ENCODE peak calls at places on chromosomes 2 and 18, in seven cellular contexts. V is uterus, Q is heart left ventricle, N is PC-3, I is heart right ventricle, J is A549, M is stomach. P is an unnamed sample. For H3K4me1, the result is how much of the 10 kb centered on the place peaks cover.

GRCh38 chr2:162085090-162085891 is 11.3 kb upstream of the DPP4 start:
- DNase-seq in V (no peak), Q (no peak), N (peak), I (no peak), J (no peak), M (no peak), P (no peak)

GRCh38 chr2:213995400-213996105 is 415.3 kb upstream of the VWC2L start:
- DNase-seq in V (no peak), Q (no peak), N (peak), I (no peak), J (peak), M (no peak), P (no peak)

GRCh38 chr2:44342854-44343253 is 18.4 kb downstream of the PREPL start:
- DNase-seq in V (no peak), Q (no peak), N (peak), I (no peak), J (peak), M (no peak), P (no peak)

GRCh38 chr2:134173338-134174016 is 80.4 kb upstream of the MGAT5 start:
- DNase-seq in V (no peak), Q (peak), N (no peak), I (peak), J (no peak), M (peak), P (no peak)

GRCh38 chr2:38534746-38535403 is 67.9 kb downstream of the HNRNPLL start:
- DNase-seq in V (peak), Q (no peak), N (no peak), I (no peak), J (no peak), M (no peak), P (no peak)

GRCh38 chr2:43005211-43005974 is 213.0 kb upstream of the HAAO start:
- DNase-seq in V (no peak), Q (no peak), N (no peak), I (no peak), J (no peak), M (peak), P (no peak)

GRCh38 chr2:67516899-67517530 is 119.9 kb downstream of the ETAA1 start:
- DNase-seq in V (peak), Q (no peak), N (no peak), I (no peak), J (peak), M (no peak), P (peak)

GRCh38 chr2:6653281-6653750 is 212.4 kb downstream of the CMPK2 start:
- DNase-seq in V (no peak), Q (no peak), N (no peak), I (no peak), J (no peak), M (no peak), P (no peak)

GRCh38 chr2:14530506-14530905 is 102.0 kb upstream of the LRATD1 start:
- DNase-seq in V (no peak), Q (no peak), N (no peak), I (no peak), J (no peak), M (no peak), P (no peak)

GRCh38 chr2:237190958-237191692 is 105.4 kb downstream of the COPS8 start:
- DNase-seq in V (peak), Q (no peak), N (no peak), I (no peak), J (no peak), M (no peak), P (peak)

GRCh38 chr2:197229509-197230458 is 80.8 kb downstream of the ANKRD44 start:
- DNase-seq in V (no peak), Q (no peak), N (peak), I (no peak), J (no peak), M (no peak), P (no peak)

GRCh38 chr2:43220229-43220981 is 6.0 kb downstream of the ZFP36L2 start:
- DNase-seq in V (no peak), Q (no peak), N (peak), I (peak), J (no peak), M (no peak), P (no peak)

GRCh38 chr2:46257476-46257875 is 39.7 kb upstream of the EPAS1 start:
- DNase-seq in V (no peak), Q (no peak), N (no peak), I (no peak), J (no peak), M (no peak), P (no peak)

GRCh38 chr18:79955302-79956075 is 4.0 kb upstream of the SLC66A2 start:
- DNase-seq in V (no peak), Q (no peak), N (no peak), I (no peak), J (no peak), M (no peak), P (no peak)

GRCh38 chr2:179936654-179937053 is 70.4 kb downstream of the CWC22 start:
- DNase-seq in V (no peak), Q (no peak), N (peak), I (no peak), J (peak), M (no peak), P (no peak)

GRCh38 chr2:64359892-64360657 is 93.9 kb upstream of the LGALSL start:
- DNase-seq in V (peak), Q (peak), N (peak), I (peak), J (peak), M (peak), P (peak)

GRCh38 chr18:32911660-32912284 is 138.9 kb upstream of the KLHL14 start:
- DNase-seq in V (no peak), Q (no peak), N (peak), I (no peak), J (no peak), M (no peak), P (no peak)

GRCh38 chr2:8679827-8680731 is 1.8 kb upstream of the ID2 start:
- DNase-seq in V (peak), Q (peak), N (peak), I (peak), J (peak), M (peak), P (peak)

GRCh38 chr2:70828914-70829824 is 6.4 kb downstream of the CD207 start:
- DNase-seq in V (no peak), Q (no peak), N (no peak), I (no peak), J (no peak), M (no peak), P (no peak)

GRCh38 chr2:14978836-14979235 is 346.3 kb downstream of the LRATD1 start:
- DNase-seq in V (no peak), Q (no peak), N (peak), I (no peak), J (no peak), M (no peak), P (no peak)

GRCh38 chr2:41896186-41896846 is 151.5 kb upstream of the PKDCC start:
- DNase-seq in V (no peak), Q (no peak), N (no peak), I (no peak), J (no peak), M (no peak), P (no peak)

GRCh38 chr2:240999001-240999791 is 778 bp downstream of the SNED1 start:
- DNase-seq in V (peak), Q (peak), N (no peak), I (no peak), J (no peak), M (peak), P (peak)

GRCh38 chr18:1526996-1527395 is 622.3 kb downstream of the ADCYAP1 start:
- DNase-seq in V (no peak), Q (no peak), N (no peak), I (no peak), J (no peak), M (no peak), P (no peak)

GRCh38 chr18:48979944-48980890 is 29.5 kb upstream of the SMAD7 start:
- DNase-seq in V (no peak), Q (no peak), N (no peak), I (no peak), J (no peak), M (no peak), P (no peak)

GRCh38 chr2:215970425-215970824 is 42.9 kb downstream of the MREG start:
- DNase-seq in V (no peak), Q (no peak), N (peak), I (no peak), J (no peak), M (no peak), P (no peak)

GRCh38 chr2:239058746-239059145 is 210.9 kb downstream of the TWIST2 start:
- DNase-seq in V (no peak), Q (no peak), N (no peak), I (no peak), J (no peak), M (no peak), P (no peak)

GRCh38 chr2:207311316-207312005 is 145.7 kb upstream of the KLF7 start:
- DNase-seq in V (no peak), Q (peak), N (peak), I (no peak), J (peak), M (peak), P (peak)

GRCh38 chr2:150732064-150732463 is 244.6 kb upstream of the RND3 start:
- DNase-seq in V (no peak), Q (no peak), N (peak), I (no peak), J (peak), M (no peak), P (no peak)

GRCh38 chr2:120712180-120712678 is 23.4 kb upstream of the GLI2 start:
- DNase-seq in V (no peak), Q (no peak), N (no peak), I (no peak), J (no peak), M (no peak), P (no peak)

GRCh38 chr2:111201214-111201613 is 80.5 kb downstream of the BCL2L11 start:
- DNase-seq in V (no peak), Q (no peak), N (no peak), I (no peak), J (no peak), M (no peak), P (peak)

GRCh38 chr2:71849603-71850305 is 297.9 kb downstream of the CYP26B1 start:
- DNase-seq in V (no peak), Q (no peak), N (no peak), I (no peak), J (no peak), M (no peak), P (no peak)

GRCh38 chr2:154466226-154466625 is 232.3 kb upstream of the KCNJ3 start:
- DNase-seq in V (no peak), Q (no peak), N (no peak), I (no peak), J (no peak), M (no peak), P (no peak)

GRCh38 chr18:61606759-61607158 is 273.5 kb downstream of the CDH20 start:
- DNase-seq in V (peak), Q (peak), N (peak), I (peak), J (peak), M (peak), P (peak)

GRCh38 chr18:50986360-50987087 is 18.7 kb downstream of the ELAC1 start:
- DNase-seq in V (no peak), Q (no peak), N (peak), I (no peak), J (no peak), M (no peak), P (no peak)

GRCh38 chr2:205070889-205071288 is 525.6 kb downstream of the PARD3B start:
- DNase-seq in V (no peak), Q (no peak), N (no peak), I (no peak), J (no peak), M (no peak), P (no peak)

GRCh38 chr18:7447629-7448028 is 119.5 kb upstream of the PTPRM start:
- DNase-seq in V (no peak), Q (no peak), N (peak), I (no peak), J (no peak), M (no peak), P (no peak)

GRCh38 chr2:200471324-200471848 is 38.5 kb downstream of the KCTD18 start:
- DNase-seq in V (no peak), Q (no peak), N (peak), I (no peak), J (peak), M (no peak), P (no peak)

GRCh38 chr2:79393806-79394484 is 118.9 kb upstream of the CTNNA2 start:
- DNase-seq in V (no peak), Q (no peak), N (no peak), I (peak), J (no peak), M (no peak), P (no peak)

GRCh38 chr18:73597832-73598615 is 549.6 kb downstream of the FBXO15 start:
- DNase-seq in V (no peak), Q (no peak), N (peak), I (no peak), J (no peak), M (no peak), P (no peak)

GRCh38 chr2:84805250-84805917 is 75.5 kb downstream of the TRABD2A start:
- DNase-seq in V (no peak), Q (no peak), N (no peak), I (no peak), J (no peak), M (no peak), P (no peak)

GRCh38 chr2:98702896-98703620 is 27.9 kb downstream of the MGAT4A start:
- DNase-seq in V (no peak), Q (no peak), N (no peak), I (no peak), J (no peak), M (no peak), P (no peak)

GRCh38 chr2:98704499-98705332 is 26.2 kb downstream of the MGAT4A start:
- DNase-seq in V (no peak), Q (no peak), N (no peak), I (no peak), J (no peak), M (peak), P (no peak)

GRCh38 chr2:98702127-98702802 is 28.7 kb downstream of the MGAT4A start:
- DNase-seq in V (no peak), Q (peak), N (no peak), I (peak), J (no peak), M (peak), P (no peak)

GRCh38 chr2:98703738-98704137 is 27.2 kb downstream of the MGAT4A start:
- DNase-seq in V (no peak), Q (peak), N (no peak), I (no peak), J (no peak), M (no peak), P (no peak)

DNA sequence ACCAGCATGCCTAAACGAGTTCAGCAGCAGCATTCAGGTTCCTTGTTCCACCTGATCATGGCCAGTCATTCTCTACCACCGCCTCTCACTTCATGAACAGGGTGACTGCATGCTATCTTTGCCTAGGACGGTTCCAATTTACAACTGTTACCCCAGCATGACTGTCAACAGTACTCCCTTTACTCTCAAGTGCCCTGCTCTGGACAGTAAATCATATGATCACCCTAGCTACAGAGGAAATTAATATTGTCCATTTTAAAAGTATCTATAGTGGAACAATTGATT is 25.7 kb downstream of the MGAT4A start:
- DNase-seq in V (no peak), Q (no peak), N (no peak), I (no peak), J (no peak), M (no peak), P (no peak)
- H3K4me1 ChIP-seq in V (under half), Q (under half), N (under half), I (under half), J (under half), M (half or more), P (under half)

GRCh38 chr2:24237313-24237712 is 62.5 kb downstream of the FAM228A start:
- DNase-seq in V (no peak), Q (no peak), N (no peak), I (no peak), J (peak), M (no peak), P (no peak)
- TF ChIP-seq CTCF in V (no peak), Q (no peak), N (no peak), I (no peak), J (no peak), M (no peak), P (no peak)

GRCh38 chr2:96530474-96531357 is 5.8 kb upstream of the ARID5A start:
- DNase-seq in V (no peak), Q (no peak), N (no peak), I (no peak), J (no peak), M (no peak), P (no peak)
- H3K4me1 ChIP-seq in V (under half), Q (under half), N (under half), I (under half), J (under half), M (half or more), P (under half)

GRCh38 chr2:212532585-212532984 is 6.0 kb downstream of the ERBB4 start:
- DNase-seq in V (no peak), Q (no peak), N (no peak), I (no peak), J (no peak), M (no peak), P (no peak)
- TF ChIP-seq CTCF in V (no peak), Q (no peak), N (no peak), I (no peak), J (no peak), M (no peak), P (no peak)

GRCh38 chr18:6341303-6341702 is 73.4 kb downstream of the L3MBTL4 start:
- DNase-seq in V (no peak), Q (no peak), N (no peak), I (no peak), J (no peak), M (no peak), P (no peak)
- H3K4me1 ChIP-seq in V (under half), Q (under half), N (under half), I (under half), J (under half), M (under half), P (under half)

DNA sequence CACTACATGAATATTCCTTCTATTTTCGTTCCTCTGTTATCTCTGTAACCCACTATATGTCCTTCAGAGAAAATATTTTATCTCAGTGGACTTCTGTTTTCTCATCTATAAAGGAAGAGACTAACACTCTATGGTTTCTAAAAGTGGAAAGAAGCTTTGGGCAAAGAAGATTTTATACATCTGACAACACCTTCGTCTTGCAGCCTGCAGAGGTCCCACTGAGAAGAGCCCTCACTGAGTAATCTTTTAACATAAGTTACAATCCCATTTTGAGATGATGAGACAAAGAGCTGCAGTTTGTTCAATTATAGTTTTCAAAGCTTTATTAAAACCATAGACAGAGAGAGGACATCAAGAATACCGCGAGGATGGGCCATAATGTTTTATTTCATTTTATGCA is 28.7 kb downstream of the XIRP2 start:
- DNase-seq in V (no peak), Q (no peak), N (no peak), I (no peak), J (no peak), M (no peak), P (no peak)
- TF ChIP-seq CTCF in V (no peak), Q (no peak), N (peak), I (no peak), J (no peak), M (no peak), P (no peak)

DNA sequence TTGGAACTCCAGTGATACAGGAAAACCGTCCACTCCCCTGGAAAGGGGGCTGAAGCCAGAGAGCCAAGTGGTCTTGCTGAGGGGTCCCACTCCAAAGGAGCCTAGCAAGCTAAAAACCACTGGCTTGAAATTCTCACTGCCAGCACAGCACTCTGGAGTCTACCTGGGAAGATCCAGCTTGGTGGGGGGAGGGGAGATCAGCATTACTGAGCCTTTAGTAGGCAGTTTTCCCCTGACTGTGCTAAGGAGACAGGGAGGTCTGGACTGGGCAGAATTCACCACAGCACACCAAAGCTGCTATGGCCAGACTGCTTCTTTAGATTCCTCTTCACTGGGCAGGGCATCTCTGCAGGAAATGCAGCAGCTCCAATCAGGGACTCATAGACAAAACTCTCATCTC is 510.7 kb upstream of the LRRTM1 start:
- DNase-seq in V (no peak), Q (no peak), N (no peak), I (no peak), J (no peak), M (no peak), P (no peak)
- H3K4me1 ChIP-seq in V (under half), Q (under half), N (under half), I (under half), J (under half), M (under half), P (under half)

GRCh38 chr2:128270306-128271185 is 48.1 kb downstream of the HS6ST1 start:
- DNase-seq in V (no peak), Q (no peak), N (no peak), I (no peak), J (no peak), M (no peak), P (no peak)
- TF ChIP-seq CTCF in V (no peak), Q (no peak), N (no peak), I (no peak), J (no peak), M (no peak), P (no peak)

P was measured in lung.